ENCODE peak calls at places on chromosomes 3 and 15, in six cellular contexts. S is CD4-positive, alpha-beta T cell; W is endodermal cell; H is neuronal stem cell; B is PC-3; U is pancreas. A is an unnamed sample.

GRCh38 chr3:84066920-84067319 is 891.9 kb upstream of the CADM2 start:
- DNase-seq in S (no peak), W (peak), H (no peak), B (no peak), U (no peak), A (no peak)

GRCh38 chr3:128269131-128269775 is 116.0 kb downstream of the EEFSEC start:
- DNase-seq in S (no peak), W (peak), H (no peak), B (no peak), U (no peak), A (no peak)

GRCh38 chr15:40918146-40918798 is 10.9 kb upstream of the DLL4 start:
- DNase-seq in S (no peak), W (no peak), H (no peak), B (no peak), U (no peak), A (no peak)

GRCh38 chr15:41965441-41966413 is 6.6 kb downstream of the EHD4 start:
- DNase-seq in S (no peak), W (peak), H (no peak), B (peak), U (peak), A (no peak)

GRCh38 chr3:173660645-173661299 is 263.2 kb downstream of the NLGN1 start:
- DNase-seq in S (no peak), W (no peak), H (no peak), B (peak), U (no peak), A (no peak)

GRCh38 chr3:129793947-129794318 is 99.6 kb downstream of the TMCC1 start:
- DNase-seq in S (no peak), W (peak), H (peak), B (no peak), U (no peak), A (peak)

GRCh38 chr3:77329161-77329560 is 289.3 kb downstream of the ROBO2 start:
- DNase-seq in S (no peak), W (no peak), H (no peak), B (no peak), U (no peak), A (no peak)

GRCh38 chr3:195165790-195166189 is 105.2 kb downstream of the XXYLT1 start:
- DNase-seq in S (no peak), W (no peak), H (no peak), B (no peak), U (no peak), A (no peak)

GRCh38 chr15:77024273-77025065 is 29.5 kb downstream of the PSTPIP1 start:
- DNase-seq in S (peak), W (peak), H (peak), B (peak), U (peak), A (peak)

GRCh38 chr15:42918047-42918446 is 2.5 kb downstream of the TTBK2 start:
- DNase-seq in S (no peak), W (no peak), H (no peak), B (no peak), U (no peak), A (no peak)

GRCh38 chr3:166533740-166534139 is 696.5 kb upstream of the BCHE start:
- DNase-seq in S (no peak), W (no peak), H (no peak), B (no peak), U (no peak), A (no peak)

GRCh38 chr15:62641782-62642181 is 400.8 kb upstream of the TPM1 start:
- DNase-seq in S (no peak), W (no peak), H (no peak), B (no peak), U (no peak), A (no peak)

GRCh38 chr3:71694358-71694999 is 30.7 kb downstream of the EIF4E3 start:
- DNase-seq in S (no peak), W (no peak), H (no peak), B (peak), U (no peak), A (peak)

GRCh38 chr3:47890037-47890831 is 87.3 kb downstream of the DHX30 start:
- DNase-seq in S (no peak), W (no peak), H (peak), B (no peak), U (no peak), A (no peak)

GRCh38 chr3:36635731-36636130 is 128.6 kb downstream of the DCLK3 start:
- DNase-seq in S (no peak), W (no peak), H (no peak), B (peak), U (no peak), A (no peak)

GRCh38 chr15:52164631-52165265 is 26.4 kb downstream of the GNB5 start:
- DNase-seq in S (no peak), W (peak), H (no peak), B (no peak), U (no peak), A (no peak)

GRCh38 chr3:52810923-52811322 is 16.3 kb downstream of the ITIH3 start:
- DNase-seq in S (no peak), W (no peak), H (no peak), B (no peak), U (no peak), A (no peak)

GRCh38 chr15:99106417-99107220 is 1.7 kb downstream of the SYNM start:
- DNase-seq in S (no peak), W (peak), H (no peak), B (no peak), U (no peak), A (no peak)

GRCh38 chr3:5388091-5388490 is 200.6 kb downstream of the EDEM1 start:
- DNase-seq in S (no peak), W (no peak), H (no peak), B (peak), U (no peak), A (no peak)

GRCh38 chr15:84872009-84872900 is 12.2 kb upstream of the SLC28A1 start:
- DNase-seq in S (no peak), W (peak), H (no peak), B (no peak), U (no peak), A (no peak)

GRCh38 chr3:11455977-11456376 is 183.8 kb downstream of the ATG7 start:
- DNase-seq in S (no peak), W (no peak), H (no peak), B (no peak), U (no peak), A (peak)

GRCh38 chr3:86986666-86987420 is 4.1 kb downstream of the VGLL3 start:
- DNase-seq in S (no peak), W (no peak), H (no peak), B (no peak), U (no peak), A (no peak)

GRCh38 chr3:157231071-157231470 is 71.1 kb upstream of the CCNL1 start:
- DNase-seq in S (no peak), W (no peak), H (no peak), B (no peak), U (no peak), A (no peak)

GRCh38 chr3:190382082-190382481 is 5.9 kb upstream of the CLDN16 start:
- DNase-seq in S (no peak), W (no peak), H (no peak), B (peak), U (no peak), A (no peak)

GRCh38 chr3:73625124-73625665 is 454 bp upstream of the PDZRN3 start:
- DNase-seq in S (no peak), W (peak), H (peak), B (no peak), U (no peak), A (peak)

GRCh38 chr15:58627046-58627445 is 122.5 kb downstream of the ADAM10 start:
- DNase-seq in S (no peak), W (no peak), H (no peak), B (no peak), U (no peak), A (no peak)
- H3K27ac ChIP-seq in S (no peak), W (no peak), H (no peak), B (no peak), U (no peak), A (no peak)

DNA sequence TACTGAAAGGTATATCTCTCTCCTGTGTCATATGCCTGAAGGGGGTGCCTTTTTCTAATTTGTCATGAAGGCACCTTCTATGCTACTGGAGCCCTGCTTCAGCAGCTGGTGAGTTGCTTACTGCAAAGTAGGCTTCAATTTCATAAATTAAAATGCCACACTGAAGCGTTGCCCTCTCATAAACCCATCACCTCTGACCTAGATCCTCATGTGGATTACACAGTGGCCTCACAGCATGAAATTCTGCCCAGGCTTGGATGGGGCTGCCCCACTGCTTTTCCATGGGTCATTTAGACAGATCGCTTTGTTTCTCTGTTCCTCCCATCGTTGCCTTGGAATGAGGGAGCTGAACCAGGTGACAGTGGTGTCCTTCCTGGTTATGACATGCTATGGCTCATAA is 131.2 kb downstream of the RPL22L1 start:
- DNase-seq in S (no peak), W (no peak), H (no peak), B (no peak), U (no peak), A (no peak)
- H3K27ac ChIP-seq in S (no peak), W (no peak), H (no peak), B (no peak), U (no peak), A (no peak)

GRCh38 chr3:168093229-168093628 is 2.5 kb downstream of the GOLIM4 start:
- DNase-seq in S (no peak), W (no peak), H (no peak), B (no peak), U (no peak), A (no peak)
- H3K27ac ChIP-seq in S (no peak), W (no peak), H (no peak), B (no peak), U (no peak), A (peak)

GRCh38 chr3:141439589-141439988 is 47.2 kb upstream of the RASA2 start:
- DNase-seq in S (no peak), W (no peak), H (no peak), B (no peak), U (no peak), A (no peak)
- H3K27ac ChIP-seq in S (no peak), W (no peak), H (no peak), B (no peak), U (no peak), A (peak)

DNA sequence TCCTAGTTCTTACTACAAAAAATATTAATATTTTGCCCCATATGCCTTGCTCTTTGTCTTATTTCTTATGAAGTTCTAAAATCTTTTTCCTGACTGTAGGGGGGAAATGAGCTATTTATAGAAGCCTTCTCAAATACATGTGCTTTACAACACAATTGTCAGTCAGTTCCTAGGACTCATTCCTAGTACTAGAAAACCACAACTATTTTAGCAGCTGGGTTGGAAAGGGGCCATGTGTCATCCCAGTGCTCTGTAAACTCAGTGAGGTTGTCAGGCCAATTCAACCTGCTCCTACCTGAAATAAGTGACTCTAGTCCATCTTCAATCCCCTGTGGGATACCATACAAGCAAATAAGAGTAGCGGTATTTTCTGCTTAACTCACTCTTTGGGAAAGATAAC is 153.8 kb downstream of the ULK4 start:
- DNase-seq in S (no peak), W (no peak), H (no peak), B (peak), U (no peak), A (peak)
- H3K27ac ChIP-seq in S (no peak), W (no peak), H (no peak), B (no peak), U (no peak), A (no peak)